ENCODE peak calls at places on chromosomes 1 and 21, in ten cellular contexts. W is PC-3, D is neural progenitor cell, A is fibroblast of lung, S is GM12878, C is GM23338, X is hepatocyte, Q is MM.1S, U is H9, V is astrocyte. H is an unnamed sample. For H3K79me2, the result is how much of the 10 kb centered on the place peaks cover.

GRCh38 chr21:45312296-45312695 is 24.6 kb upstream of the POFUT2 start:
- DNase-seq in S (no peak), Q (no peak), D (no peak), A (no peak), X (no peak), U (no peak), W (no peak), V (no peak), C (no peak), H (no peak)

GRCh38 chr1:192984058-192984457 is 75.1 kb downstream of the UCHL5 start:
- DNase-seq in X (no peak), W (no peak), U (no peak), V (no peak), A (no peak), C (no peak), Q (no peak), D (no peak), S (no peak), H (no peak)

GRCh38 chr1:229059671-229060079 is 211.2 kb upstream of the RAB4A start:
- DNase-seq in A (peak), U (no peak), W (peak), Q (no peak), C (no peak), S (no peak), D (no peak), V (peak), X (peak), H (no peak)

GRCh38 chr1:109112056-109112651 is 1.8 kb upstream of the ELAPOR1 start:
- DNase-seq in D (no peak), A (peak), C (no peak), S (no peak), V (no peak), U (no peak), Q (peak), X (no peak), W (peak), H (no peak)

GRCh38 chr1:226425431-226426031 is 17.6 kb upstream of the PARP1 start:
- DNase-seq in V (no peak), D (no peak), S (no peak), Q (no peak), X (no peak), W (no peak), A (no peak), C (no peak), U (no peak), H (no peak)

GRCh38 chr1:204295666-204296065 is 64.1 kb downstream of the PLEKHA6 start:
- DNase-seq in S (no peak), V (no peak), X (no peak), W (no peak), U (no peak), Q (no peak), A (peak), C (no peak), D (no peak), H (no peak)

GRCh38 chr21:33289199-33289819 is 23.1 kb downstream of the IL10RB start:
- DNase-seq in D (no peak), A (no peak), S (no peak), Q (no peak), X (no peak), C (no peak), W (no peak), V (peak), U (no peak), H (no peak)

GRCh38 chr1:6100801-6101783 is 55.4 kb downstream of the KCNAB2 start:
- DNase-seq in Q (no peak), V (no peak), A (no peak), D (peak), U (no peak), S (no peak), C (no peak), W (no peak), X (no peak), H (no peak)

GRCh38 chr1:33349778-33350610 is 29.1 kb upstream of the A3GALT2 start:
- DNase-seq in S (no peak), X (peak), U (peak), A (peak), W (peak), V (peak), C (peak), D (peak), Q (peak), H (no peak)

GRCh38 chr1:218409946-218410510 is 64.9 kb downstream of the TGFB2 start:
- DNase-seq in W (peak), U (no peak), X (no peak), C (no peak), V (peak), Q (no peak), D (no peak), A (no peak), S (no peak), H (peak)

GRCh38 chr1:54653036-54653435 is 11.4 kb downstream of the MROH7 start:
- DNase-seq in C (no peak), W (no peak), U (no peak), V (no peak), A (no peak), S (no peak), Q (no peak), X (no peak), D (no peak), H (no peak)

GRCh38 chr1:241776911-241777310 is 71.1 kb upstream of the EXO1 start:
- DNase-seq in S (no peak), V (no peak), W (no peak), U (no peak), A (no peak), D (no peak), X (no peak), Q (no peak), C (no peak), H (no peak)

GRCh38 chr21:31425158-31425557 is 81.1 kb upstream of the TIAM1 start:
- DNase-seq in W (no peak), A (no peak), S (no peak), X (no peak), D (peak), U (peak), V (no peak), Q (no peak), C (peak), H (no peak)

GRCh38 chr1:236998571-236998970 is 5.7 kb downstream of the MT1HL1 start:
- DNase-seq in A (no peak), S (no peak), D (no peak), X (no peak), Q (no peak), V (no peak), W (no peak), U (no peak), C (no peak), H (no peak)

GRCh38 chr21:38242036-38242435 is 14.8 kb upstream of the KCNJ15 start:
- DNase-seq in A (no peak), C (no peak), D (no peak), V (no peak), X (no peak), U (no peak), W (no peak), Q (no peak), S (no peak), H (no peak)

GRCh38 chr1:58447891-58448290 is 98.6 kb downstream of the OMA1 start:
- DNase-seq in D (no peak), X (peak), C (no peak), Q (no peak), U (no peak), S (no peak), A (peak), V (peak), W (no peak), H (no peak)

GRCh38 chr1:167602840-167603239 is 27.2 kb upstream of the RCSD1 start:
- DNase-seq in S (no peak), C (no peak), U (no peak), A (no peak), Q (no peak), X (no peak), D (no peak), W (no peak), V (no peak), H (no peak)

GRCh38 chr21:21199342-21200102 is 201.3 kb downstream of the NCAM2 start:
- DNase-seq in D (no peak), X (no peak), Q (no peak), W (no peak), C (no peak), S (no peak), U (no peak), V (no peak), A (no peak), H (no peak)

GRCh38 chr21:44443891-44444285 is 11.4 kb upstream of the LRRC3 start:
- DNase-seq in W (no peak), C (no peak), X (no peak), S (no peak), D (no peak), V (no peak), U (no peak), Q (no peak), A (no peak), H (no peak)

GRCh38 chr1:8460132-8460544 is 142.2 kb downstream of the SLC45A1 start:
- DNase-seq in C (peak), W (no peak), X (no peak), S (no peak), V (no peak), A (no peak), Q (no peak), U (no peak), D (peak), H (no peak)
- H3K79me2 ChIP-seq in C (under half), W (under half), X (half or more), S (under half), V (under half), A (under half), Q (under half), U (under half), D (under half), H (under half)

DNA sequence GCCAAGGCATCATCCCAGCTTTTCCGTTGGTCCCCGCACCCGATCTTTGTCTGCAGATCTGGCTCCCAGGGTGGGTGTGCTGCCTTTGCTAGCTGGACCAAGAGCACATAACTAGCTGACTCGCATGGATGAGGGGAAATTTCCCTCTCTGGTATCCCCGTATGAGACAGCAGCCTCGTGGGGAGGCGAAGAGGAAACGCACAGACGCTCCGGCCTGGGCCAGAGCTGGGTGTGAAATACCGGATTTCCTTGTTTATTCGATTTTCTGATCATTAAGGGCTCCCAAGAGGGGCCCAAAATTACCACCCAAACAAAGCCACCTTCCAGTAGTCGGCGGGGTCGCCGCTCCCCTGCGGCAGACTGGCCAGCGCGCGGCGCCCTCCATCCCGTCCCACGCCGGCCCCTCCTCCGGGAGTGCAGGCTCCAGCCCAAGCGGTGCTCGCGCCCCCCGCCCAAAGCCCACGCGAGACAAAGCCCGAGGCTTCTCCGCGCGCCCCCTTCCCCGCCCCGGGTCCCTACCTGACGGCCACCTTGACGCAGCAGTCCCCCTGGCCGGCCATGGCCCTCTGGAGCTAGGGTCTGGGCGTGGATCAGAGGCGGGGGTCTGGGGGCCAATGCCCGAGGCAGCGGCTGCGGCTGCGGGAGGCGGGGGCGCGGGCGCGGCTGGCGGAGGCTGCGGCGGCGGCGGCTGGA is 544 bp downstream of the KIF21B start:
- DNase-seq in V (no peak), D (peak), Q (peak), S (no peak), X (no peak), A (no peak), C (peak), W (no peak), U (no peak), H (no peak)
- TF ChIP-seq CTCF in V (no peak), D (peak), Q (peak), S (peak), X (peak), A (no peak), C (peak), W (no peak), U (no peak), H (no peak)

DNA sequence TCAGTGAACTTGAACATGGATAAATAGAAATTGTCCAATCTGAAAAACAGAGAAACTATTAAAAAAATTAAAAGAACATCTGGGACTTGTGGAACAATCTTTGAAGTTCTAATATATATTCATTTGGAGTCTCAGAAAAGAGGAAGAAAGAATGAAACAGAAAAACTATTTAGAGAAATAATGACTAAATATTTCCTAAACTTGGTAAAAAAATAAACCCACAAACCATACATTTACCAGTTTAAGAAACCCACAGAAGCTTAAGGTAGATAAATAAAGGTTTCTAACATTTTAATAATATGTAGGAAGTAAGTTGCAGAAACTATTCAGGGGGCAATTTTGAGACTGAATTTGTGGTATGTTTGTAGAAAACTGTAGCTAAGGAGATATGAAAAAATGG is 437.8 kb downstream of the PTBP2 start:
- DNase-seq in X (no peak), V (no peak), A (no peak), U (no peak), C (no peak), D (no peak), S (no peak), W (no peak), Q (no peak), H (no peak)
- H3K79me2 ChIP-seq in X (under half), V (under half), A (under half), U (under half), C (under half), D (under half), S (under half), W (under half), Q (under half), H (under half)

DNA sequence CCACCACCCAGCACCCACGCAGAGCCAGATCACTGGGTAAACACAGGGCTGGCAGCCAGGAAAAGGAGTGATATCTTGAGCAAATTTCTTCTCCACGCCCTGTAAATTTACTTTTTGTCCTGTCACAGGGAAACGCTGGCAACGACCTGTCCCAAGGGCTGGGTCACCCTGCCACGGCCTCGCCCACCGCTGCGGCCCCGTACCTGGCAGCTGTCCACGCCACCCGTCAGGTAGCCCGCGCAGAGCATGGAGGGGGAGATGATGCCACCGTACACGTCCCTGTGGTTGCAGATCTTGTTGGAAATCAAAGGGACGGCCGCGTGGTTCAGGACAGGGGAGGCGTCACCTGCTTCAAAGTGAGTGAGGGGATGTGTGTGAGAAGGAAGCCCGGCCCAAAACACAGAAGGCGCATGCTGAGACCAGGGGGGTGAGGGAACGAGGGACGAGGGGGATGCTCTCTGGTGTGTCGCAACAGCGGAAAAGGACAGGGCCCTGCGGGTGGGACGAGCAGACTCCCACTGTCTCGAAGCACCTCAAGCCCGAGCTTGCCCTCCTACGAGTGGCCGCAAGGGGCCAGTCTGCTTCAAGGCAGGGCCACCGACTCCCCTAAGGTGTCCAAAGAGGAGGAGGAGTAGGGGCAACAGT is 10.1 kb upstream of the TFF1 start:
- DNase-seq in W (peak), S (no peak), Q (peak), D (no peak), U (peak), C (peak), A (no peak), X (no peak), V (no peak), H (no peak)
- TF ChIP-seq CTCF in W (no peak), S (peak), Q (peak), D (no peak), U (peak), C (peak), A (no peak), X (no peak), V (no peak), H (no peak)

GRCh38 chr1:174308604-174309003 is 139.2 kb upstream of the GPR52 start:
- DNase-seq in D (no peak), U (no peak), W (no peak), V (no peak), Q (no peak), C (no peak), X (no peak), S (no peak), A (no peak), H (no peak)
- H3K79me2 ChIP-seq in D (under half), U (under half), W (under half), V (under half), Q (under half), C (under half), X (under half), S (under half), A (under half), H (under half)

GRCh38 chr1:31664528-31664927 is 19.9 kb upstream of the PEF1 start:
- DNase-seq in A (no peak), U (no peak), Q (no peak), C (no peak), W (no peak), X (no peak), D (no peak), S (no peak), V (no peak), H (no peak)
- TF ChIP-seq CTCF in A (no peak), U (no peak), Q (no peak), C (no peak), W (no peak), X (no peak), D (no peak), S (no peak), V (no peak), H (no peak)

DNA sequence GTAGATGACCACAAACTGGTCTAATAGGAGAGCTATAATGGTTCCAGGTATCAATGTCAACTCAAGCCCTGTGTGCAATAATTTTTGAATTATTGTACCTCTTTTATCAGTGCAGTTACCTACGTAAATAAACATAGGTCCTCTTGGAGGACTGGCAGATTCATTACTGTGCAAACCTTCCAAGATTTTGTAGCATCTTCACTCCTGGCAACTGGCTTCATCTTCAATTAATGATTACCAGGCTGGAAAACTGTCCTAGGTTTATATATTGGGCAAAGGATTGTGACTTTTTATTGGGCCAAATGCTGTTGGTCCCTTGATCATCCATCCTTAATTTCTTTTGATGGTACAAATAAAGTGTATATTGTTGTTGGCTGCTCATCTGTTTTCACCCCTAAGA is 35.6 kb downstream of the C4BPA start:
- DNase-seq in C (no peak), V (no peak), A (no peak), U (no peak), Q (no peak), D (no peak), S (no peak), W (no peak), X (no peak), H (no peak)
- H3K79me2 ChIP-seq in C (under half), V (under half), A (under half), U (under half), Q (under half), D (under half), S (under half), W (under half), X (under half), H (under half)